ENCODE peak calls at places on chromosome 19, in four cellular contexts. F is AG04450, T is Peyer's patch, W is omental fat pad. C is an unnamed sample.

GRCh38 chr19:56476671-56477428 is at the start of gene ZNF667:
- DNase-seq in T (no peak), F (no peak), W (no peak), C (peak)

GRCh38 chr19:38669532-38669931 is 22.1 kb downstream of the ACTN4 start:
- DNase-seq in W (no peak), F (no peak), T (no peak), C (no peak)

GRCh38 chr19:58352760-58353671 is at the start of gene A1BG:
- DNase-seq in F (no peak), T (no peak), W (no peak), C (no peak)

GRCh38 chr19:40279120-40279551 is 6.0 kb downstream of the AKT2 start:
- DNase-seq in W (no peak), F (peak), T (no peak), C (peak)

GRCh38 chr19:8501968-8502367 is 472 bp downstream of the PRAM1 start:
- DNase-seq in W (no peak), F (no peak), T (no peak), C (no peak)

GRCh38 chr19:17926044-17926443 is 6.8 kb upstream of the CCDC124 start:
- DNase-seq in W (no peak), T (no peak), F (no peak), C (no peak)

GRCh38 chr19:2477732-2478191 is 1.8 kb downstream of the GADD45B start:
- DNase-seq in F (no peak), T (peak), W (no peak), C (peak)

GRCh38 chr19:15331419-15332310 is 674 bp downstream of the BRD4 start:
- DNase-seq in T (peak), W (peak), F (no peak), C (peak)

GRCh38 chr19:2309734-2310362 is 1.9 kb upstream of the LINGO3 start:
- DNase-seq in F (no peak), W (no peak), T (no peak), C (peak)

GRCh38 chr19:10115392-10116084 is 4.0 kb downstream of the P2RY11 start:
- DNase-seq in T (no peak), F (no peak), W (no peak), C (no peak)

GRCh38 chr19:2061936-2062729 is 11.1 kb upstream of the MKNK2 start:
- DNase-seq in T (no peak), W (no peak), F (no peak), C (no peak)

GRCh38 chr19:18294467-18294864 is 13.0 kb upstream of the JUND start:
- DNase-seq in F (no peak), W (no peak), T (peak), C (no peak)

GRCh38 chr19:21092107-21092506 is 10.1 kb downstream of the ZNF714 start:
- DNase-seq in W (no peak), T (no peak), F (no peak), C (peak)

GRCh38 chr19:2631213-2631821 is 71.2 kb downstream of the GNG7 start:
- DNase-seq in F (no peak), W (no peak), T (no peak), C (no peak)

GRCh38 chr19:42452590-42452989 is 9.8 kb upstream of the CXCL17 start:
- DNase-seq in T (no peak), W (no peak), F (no peak), C (no peak)

GRCh38 chr19:42445948-42446347 is 3.2 kb upstream of the CXCL17 start:
- DNase-seq in T (no peak), F (no peak), W (no peak), C (no peak)

GRCh38 chr19:42455621-42456081 is 12.9 kb upstream of the CXCL17 start:
- DNase-seq in T (peak), F (no peak), W (no peak), C (no peak)

GRCh38 chr19:42450314-42450934 is 7.7 kb upstream of the CXCL17 start:
- DNase-seq in W (peak), T (peak), F (peak), C (peak)
- TF ChIP-seq CTCF in W (peak), T (peak), F (peak), C (peak)

DNA sequence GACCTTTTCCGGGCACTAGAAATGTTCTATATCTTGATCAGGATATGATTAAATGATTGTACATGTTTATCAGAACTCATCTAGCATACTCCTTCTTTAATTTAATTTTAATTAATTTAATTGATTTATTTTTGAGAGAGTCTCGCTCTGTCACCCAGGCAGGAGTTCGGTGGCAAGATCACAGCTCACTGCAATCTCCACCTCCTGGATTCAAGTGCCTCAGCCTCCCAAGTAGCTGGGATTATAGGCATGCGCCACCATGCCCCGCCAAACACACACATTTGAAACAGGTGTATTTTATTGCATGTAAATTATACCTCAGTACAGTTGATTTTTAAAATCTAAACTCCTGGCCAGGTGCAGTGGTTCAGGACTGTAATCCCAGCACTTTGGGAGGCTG is 17.4 kb upstream of the BCL3 start:
- DNase-seq in F (no peak), T (no peak), W (no peak), C (no peak)
- TF ChIP-seq CTCF in F (no peak), T (no peak), W (no peak), C (no peak)

DNA sequence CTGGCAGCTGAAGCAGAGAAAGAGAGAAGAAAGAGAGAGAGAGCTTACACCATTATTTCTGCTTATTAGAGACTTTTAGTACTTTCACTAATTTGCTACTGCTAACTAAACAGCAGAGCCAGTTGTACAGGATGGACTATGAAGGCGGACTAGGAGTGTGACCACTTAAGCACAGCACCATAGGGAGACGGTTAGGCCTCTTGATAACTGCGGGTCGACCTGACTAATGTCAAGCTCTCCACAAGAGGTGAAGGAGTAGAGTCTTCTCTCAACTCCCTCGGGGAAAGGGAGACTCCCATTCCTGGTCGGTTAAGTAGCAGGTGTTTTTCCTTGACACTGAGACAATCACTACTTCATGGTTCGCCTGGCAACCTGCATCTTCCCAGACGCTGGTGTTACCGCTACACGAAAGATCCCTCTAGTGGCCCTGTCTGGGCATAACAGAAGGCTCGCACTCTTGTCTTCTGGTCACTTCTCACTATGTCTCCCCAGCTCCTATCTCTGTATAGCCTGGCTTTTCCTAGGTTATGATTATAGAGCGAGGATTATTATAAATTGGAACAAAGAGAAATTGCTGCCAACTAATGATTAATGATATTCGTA is 5.3 kb upstream of the PSG7 start:
- DNase-seq in T (no peak), F (no peak), W (no peak), C (peak)
- TF ChIP-seq CTCF in T (no peak), F (peak), W (no peak), C (peak)

GRCh38 chr19:6126335-6126974 is 9.0 kb upstream of the ACSBG2 start:
- DNase-seq in T (no peak), F (peak), W (no peak), C (peak)
- TF ChIP-seq CTCF in T (peak), F (peak), W (no peak), C (peak)

DNA sequence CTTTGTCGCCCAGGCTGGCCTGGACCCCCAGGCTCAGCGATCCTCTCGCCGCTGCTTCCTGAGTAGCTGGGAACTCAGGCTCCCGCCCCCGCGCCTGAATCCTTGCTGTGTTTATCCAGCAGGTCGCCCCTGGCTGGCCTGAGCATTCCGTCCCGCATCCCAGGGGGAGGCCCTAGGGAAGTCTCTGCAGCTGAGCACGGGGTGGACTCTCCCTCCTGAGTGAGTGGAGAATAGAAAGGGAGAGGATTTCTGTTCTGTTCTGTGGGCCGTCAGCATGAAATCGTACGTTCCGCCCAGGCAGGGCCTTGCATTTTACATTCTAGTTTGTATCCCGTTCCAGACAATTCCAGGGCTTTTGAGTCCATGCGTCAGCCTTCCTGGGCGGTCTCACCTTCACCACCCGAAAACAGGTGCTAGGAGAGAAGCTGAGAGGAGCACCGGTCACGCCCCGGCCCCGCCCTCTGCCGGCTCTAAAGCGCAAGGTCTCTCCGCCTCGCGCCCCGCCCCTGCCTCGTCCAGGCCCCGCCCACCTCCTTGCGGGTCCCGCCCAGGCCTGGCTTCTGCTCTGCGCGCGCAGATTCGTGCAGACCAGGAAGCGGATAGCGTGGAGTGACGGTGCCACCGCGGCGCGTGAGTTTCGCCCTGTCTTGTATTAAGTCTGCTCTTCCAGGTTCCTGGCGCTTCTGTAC is at the start of gene ZNF761:
- DNase-seq in W (peak), F (peak), T (peak), C (peak)
- TF ChIP-seq CTCF in W (no peak), F (peak), T (peak), C (peak)

DNA sequence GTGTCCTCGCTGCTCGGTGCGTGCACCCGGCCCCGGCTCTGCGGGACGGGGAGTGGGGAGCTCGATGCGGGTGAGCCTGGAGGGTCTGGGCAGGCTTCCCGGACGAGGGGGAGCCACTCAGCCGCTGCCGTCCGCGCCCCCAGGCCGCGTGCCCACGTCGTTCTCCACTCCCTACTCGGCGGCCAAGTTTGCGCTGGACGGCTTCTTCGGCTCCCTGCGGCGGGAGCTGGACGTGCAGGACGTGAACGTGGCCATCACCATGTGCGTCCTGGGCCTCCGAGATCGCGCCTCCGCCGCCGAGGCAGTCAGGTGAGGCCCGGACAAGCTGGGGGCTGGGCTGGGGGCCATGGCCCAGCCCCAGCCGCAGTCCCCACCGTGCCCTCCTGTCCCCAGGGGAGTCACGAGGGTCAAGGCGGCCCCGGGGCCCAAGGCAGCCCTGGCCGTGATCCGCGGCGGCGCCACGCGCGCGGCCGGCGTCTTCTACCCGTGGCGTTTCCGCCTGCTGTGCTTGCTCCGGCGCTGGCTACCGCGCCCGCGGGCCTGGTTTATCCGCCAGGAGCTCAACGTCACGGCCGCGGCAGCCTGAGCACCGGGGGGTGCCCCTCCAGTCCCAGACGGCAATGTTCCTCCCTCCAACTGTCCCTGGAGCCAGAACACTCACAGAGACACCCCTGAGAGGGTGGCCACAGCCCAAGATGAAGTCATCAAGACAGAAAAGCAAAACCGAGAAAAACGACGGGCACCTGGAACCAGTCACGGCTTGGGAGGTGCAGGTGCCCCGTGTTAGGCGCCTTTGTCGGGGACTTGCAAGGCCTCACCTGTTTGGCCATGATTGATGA is 2.5 kb upstream of the RPL36 start:
- DNase-seq in F (no peak), T (no peak), W (no peak), C (no peak)
- TF ChIP-seq CTCF in F (no peak), T (no peak), W (no peak), C (no peak)

GRCh38 chr19:50230379-50231351 is 27.2 kb downstream of the MYH14 start:
- DNase-seq in W (no peak), F (no peak), T (no peak), C (no peak)
- TF ChIP-seq CTCF in W (no peak), F (no peak), T (no peak), C (no peak)